ENCODE peak calls at places on chromosomes 2 and 18, in five cellular contexts. V, T, H, B and W are unnamed samples.

GRCh38 chr2:142112648-142113278 is 18.1 kb downstream of the LRP1B start:
- DNase-seq in H (peak; percentile 72), T (no peak), V (no peak), B (peak; percentile 16), W (no peak)

GRCh38 chr2:240205763-240206162 is 65.3 kb upstream of the OTOS start:
- DNase-seq in V (no peak), T (no peak), H (no peak), B (no peak), W (no peak)

GRCh38 chr18:54774971-54775665 is 53.2 kb upstream of the RAB27B start:
- DNase-seq in B (no peak), V (no peak), H (no peak), T (no peak), W (no peak)

GRCh38 chr2:178767099-178768060 is 39.8 kb downstream of the TTN start:
- DNase-seq in V (no peak), B (no peak), H (no peak), T (no peak), W (no peak)

GRCh38 chr18:33184918-33185317 is 255.6 kb downstream of the CCDC178 start:
- DNase-seq in B (no peak), T (no peak), H (no peak), V (no peak), W (no peak)

GRCh38 chr18:7822435-7823425 is 255.6 kb downstream of the PTPRM start:
- DNase-seq in H (no peak), T (no peak), B (no peak), V (no peak), W (no peak)

GRCh38 chr2:226183033-226183432 is 616.6 kb downstream of the IRS1 start:
- DNase-seq in T (no peak), V (no peak), B (no peak), H (no peak), W (no peak)

GRCh38 chr18:58335821-58336220 is 291.8 kb downstream of the NEDD4L start:
- DNase-seq in V (no peak), T (no peak), H (no peak), B (no peak), W (no peak)

GRCh38 chr2:173126819-173127218 is 51.2 kb downstream of the MAP3K20 start:
- DNase-seq in H (no peak), T (no peak), V (no peak), B (no peak), W (no peak)

GRCh38 chr18:7923105-7923504 is 356.0 kb downstream of the PTPRM start:
- DNase-seq in B (no peak), H (no peak), T (no peak), V (no peak), W (no peak)

GRCh38 chr2:118223487-118224136 is 135.3 kb downstream of the INSIG2 start:
- DNase-seq in B (no peak), T (no peak), H (no peak), V (no peak), W (peak; percentile 4)

GRCh38 chr2:160061533-160062282 is 707 bp downstream of the PLA2R1 start:
- DNase-seq in H (no peak), B (no peak), T (no peak), V (no peak), W (no peak)

GRCh38 chr2:181465686-181466375 is 8.6 kb downstream of the ITGA4 start:
- DNase-seq in B (no peak), V (no peak), H (no peak), T (no peak), W (no peak)

GRCh38 chr2:9333591-9334171 is 89.6 kb downstream of the ITGB1BP1 start:
- DNase-seq in H (peak; percentile 52), V (no peak), B (peak; percentile 86), T (no peak), W (no peak)

GRCh38 chr2:102063948-102064678 is 72.4 kb downstream of the IL1R2 start:
- DNase-seq in T (no peak), B (peak; percentile 64), V (no peak), H (no peak), W (no peak)

GRCh38 chr2:207008105-207008990 is 69.0 kb downstream of the CPO start:
- DNase-seq in T (no peak), B (no peak), H (no peak), V (no peak), W (no peak)

GRCh38 chr2:147297820-147298219 is 547.0 kb upstream of the ACVR2A start:
- DNase-seq in V (no peak), B (no peak), H (no peak), T (no peak), W (no peak)

GRCh38 chr18:79911009-79911870 is 40.2 kb downstream of the SLC66A2 start:
- DNase-seq in B (no peak), T (no peak), V (no peak), H (no peak), W (no peak)

GRCh38 chr18:58310517-58310916 is 266.5 kb downstream of the NEDD4L start:
- DNase-seq in H (no peak), B (peak; percentile 82), V (no peak), T (no peak), W (no peak)

GRCh38 chr2:238338710-238339394 is 18.5 kb downstream of the TRAF3IP1 start:
- DNase-seq in H (no peak), B (no peak), V (no peak), T (no peak), W (no peak)